ENCODE peak calls at places on chromosome 15, in five cellular contexts. One of them, this sample, is unnamed.

GRCh38 chr15:53530762-53531161 is 228.7 kb downstream of the WDR72 start:
- DNase-seq in RWPE2: no peak
- DNase-seq in suprapubic skin: no peak
- DNase-seq in hepatocyte: no peak
- DNase-seq in upper lobe of right lung: no peak
- DNase-seq in this sample: no peak

GRCh38 chr15:30033763-30034162 is 49.0 kb upstream of the GOLGA8J start:
- DNase-seq in RWPE2: no peak
- DNase-seq in suprapubic skin: no peak
- DNase-seq in hepatocyte: no peak
- DNase-seq in upper lobe of right lung: no peak
- DNase-seq in this sample: no peak

GRCh38 chr15:40891810-40892448 is 2.3 kb upstream of the VPS18 start:
- DNase-seq in RWPE2: no peak
- DNase-seq in suprapubic skin: no peak
- DNase-seq in hepatocyte: peak
- DNase-seq in upper lobe of right lung: no peak
- DNase-seq in this sample: peak

GRCh38 chr15:91867581-91868026 is 14.1 kb downstream of the SLCO3A1 start:
- DNase-seq in RWPE2: peak
- DNase-seq in suprapubic skin: peak
- DNase-seq in hepatocyte: peak
- DNase-seq in upper lobe of right lung: peak
- DNase-seq in this sample: peak

GRCh38 chr15:86743283-86743903 is 663.7 kb downstream of the AGBL1 start:
- DNase-seq in RWPE2: no peak
- DNase-seq in suprapubic skin: no peak
- DNase-seq in hepatocyte: peak
- DNase-seq in upper lobe of right lung: no peak
- DNase-seq in this sample: no peak

GRCh38 chr15:70351391-70351790 is 253.7 kb upstream of the TLE3 start:
- DNase-seq in RWPE2: no peak
- DNase-seq in suprapubic skin: no peak
- DNase-seq in hepatocyte: no peak
- DNase-seq in upper lobe of right lung: no peak
- DNase-seq in this sample: no peak

GRCh38 chr15:65066001-65066634 is 1.7 kb downstream of the RASL12 start:
- DNase-seq in RWPE2: no peak
- DNase-seq in suprapubic skin: no peak
- DNase-seq in hepatocyte: no peak
- DNase-seq in upper lobe of right lung: no peak
- DNase-seq in this sample: no peak

GRCh38 chr15:45377630-45378148 is 655 bp downstream of the GATM start:
- DNase-seq in RWPE2: peak
- DNase-seq in suprapubic skin: peak
- DNase-seq in hepatocyte: peak
- DNase-seq in upper lobe of right lung: peak
- DNase-seq in this sample: no peak

GRCh38 chr15:79339588-79340314 is 28.8 kb downstream of the TMED3 start:
- DNase-seq in RWPE2: no peak
- DNase-seq in suprapubic skin: no peak
- DNase-seq in hepatocyte: peak
- DNase-seq in upper lobe of right lung: no peak
- DNase-seq in this sample: peak

GRCh38 chr15:39624806-39625205 is 43.9 kb downstream of the THBS1 start:
- DNase-seq in RWPE2: no peak
- DNase-seq in suprapubic skin: no peak
- DNase-seq in hepatocyte: peak
- DNase-seq in upper lobe of right lung: no peak
- DNase-seq in this sample: peak

GRCh38 chr15:31402511-31403056 is 75.9 kb downstream of the KLF13 start:
- DNase-seq in RWPE2: no peak
- DNase-seq in suprapubic skin: no peak
- DNase-seq in hepatocyte: peak
- DNase-seq in upper lobe of right lung: no peak
- DNase-seq in this sample: peak

GRCh38 chr15:78000089-78000926 is 77.2 kb downstream of the TBC1D2B start:
- DNase-seq in RWPE2: peak
- DNase-seq in suprapubic skin: no peak
- DNase-seq in hepatocyte: peak
- DNase-seq in upper lobe of right lung: peak
- DNase-seq in this sample: peak
- TF ChIP-seq CTCF in RWPE2: peak
- TF ChIP-seq CTCF in suprapubic skin: peak
- TF ChIP-seq CTCF in hepatocyte: peak
- TF ChIP-seq CTCF in upper lobe of right lung: peak
- TF ChIP-seq CTCF in this sample: peak

GRCh38 chr15:66704783-66705113 is 2.7 kb downstream of the SMAD6 start:
- DNase-seq in RWPE2: no peak
- DNase-seq in suprapubic skin: no peak
- DNase-seq in hepatocyte: peak
- DNase-seq in upper lobe of right lung: no peak
- DNase-seq in this sample: no peak
- H3K4me3 ChIP-seq in RWPE2: no peak
- H3K4me3 ChIP-seq in suprapubic skin: peak
- H3K4me3 ChIP-seq in hepatocyte: peak
- H3K4me3 ChIP-seq in upper lobe of right lung: peak
- H3K4me3 ChIP-seq in this sample: peak

GRCh38 chr15:75307778-75308390 is 25.2 kb downstream of the GOLGA6D start:
- DNase-seq in RWPE2: peak
- DNase-seq in suprapubic skin: no peak
- DNase-seq in hepatocyte: peak
- DNase-seq in upper lobe of right lung: peak
- DNase-seq in this sample: no peak
- TF ChIP-seq CTCF in RWPE2: peak
- TF ChIP-seq CTCF in suprapubic skin: no peak
- TF ChIP-seq CTCF in hepatocyte: peak
- TF ChIP-seq CTCF in upper lobe of right lung: peak
- TF ChIP-seq CTCF in this sample: peak

GRCh38 chr15:89333011-89333860 is 1.4 kb downstream of the POLG start:
- DNase-seq in RWPE2: no peak
- DNase-seq in suprapubic skin: peak
- DNase-seq in hepatocyte: no peak
- DNase-seq in upper lobe of right lung: no peak
- DNase-seq in this sample: no peak
- H3K4me3 ChIP-seq in RWPE2: peak
- H3K4me3 ChIP-seq in suprapubic skin: peak
- H3K4me3 ChIP-seq in hepatocyte: peak
- H3K4me3 ChIP-seq in upper lobe of right lung: peak
- H3K4me3 ChIP-seq in this sample: peak

DNA sequence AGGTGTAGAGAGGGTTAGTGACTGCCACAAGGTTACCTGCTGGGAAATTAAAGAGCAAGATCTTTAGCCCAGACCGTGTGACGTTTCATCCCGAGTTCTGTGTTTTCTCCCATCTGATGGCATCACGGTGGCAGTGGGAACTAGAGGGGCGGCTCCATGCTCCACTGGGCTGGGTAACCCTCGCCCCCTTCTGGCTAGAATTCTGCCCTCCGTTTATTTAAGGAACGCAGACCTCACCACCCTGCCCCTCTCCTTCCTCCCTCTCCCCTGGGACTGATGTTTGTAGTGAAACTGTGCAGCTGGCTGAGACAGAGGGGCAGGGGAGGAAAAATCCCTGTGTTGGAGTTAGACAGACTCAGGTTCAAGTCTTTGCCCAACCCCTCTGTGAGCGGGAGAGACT is 65.6 kb downstream of the ITGA11 start:
- DNase-seq in RWPE2: no peak
- DNase-seq in suprapubic skin: no peak
- DNase-seq in hepatocyte: no peak
- DNase-seq in upper lobe of right lung: no peak
- DNase-seq in this sample: no peak
- TF ChIP-seq CTCF in RWPE2: no peak
- TF ChIP-seq CTCF in suprapubic skin: no peak
- TF ChIP-seq CTCF in hepatocyte: no peak
- TF ChIP-seq CTCF in upper lobe of right lung: no peak
- TF ChIP-seq CTCF in this sample: no peak

DNA sequence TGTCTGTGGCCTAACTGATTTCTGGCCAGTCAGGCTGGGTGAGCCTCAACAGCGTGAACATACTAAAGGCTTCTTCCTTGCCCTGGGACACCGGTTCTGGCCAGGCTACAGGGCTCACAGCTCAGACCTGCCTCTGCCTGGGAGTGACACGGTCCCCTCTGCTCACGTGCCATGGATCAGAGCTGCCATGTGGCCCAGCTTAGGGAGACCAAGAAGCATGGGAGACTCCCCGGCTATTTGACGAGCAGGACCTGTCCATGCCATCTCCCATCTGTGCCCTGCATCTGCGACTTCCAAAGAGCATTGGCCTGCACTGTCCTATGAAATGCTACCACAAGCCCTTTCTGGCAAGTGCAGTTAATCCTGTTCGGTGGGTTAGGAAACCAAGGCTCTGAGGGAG is 57.4 kb downstream of the APBA2 start:
- DNase-seq in RWPE2: no peak
- DNase-seq in suprapubic skin: no peak
- DNase-seq in hepatocyte: no peak
- DNase-seq in upper lobe of right lung: no peak
- DNase-seq in this sample: no peak
- H3K4me3 ChIP-seq in RWPE2: no peak
- H3K4me3 ChIP-seq in suprapubic skin: no peak
- H3K4me3 ChIP-seq in hepatocyte: no peak
- H3K4me3 ChIP-seq in upper lobe of right lung: no peak
- H3K4me3 ChIP-seq in this sample: no peak

GRCh38 chr15:74580538-74581350 is 34.9 kb upstream of the CLK3 start:
- DNase-seq in RWPE2: peak
- DNase-seq in suprapubic skin: no peak
- DNase-seq in hepatocyte: no peak
- DNase-seq in upper lobe of right lung: no peak
- DNase-seq in this sample: no peak

GRCh38 chr15:74578496-74578994 is 37.1 kb upstream of the CLK3 start:
- DNase-seq in RWPE2: peak
- DNase-seq in suprapubic skin: no peak
- DNase-seq in hepatocyte: no peak
- DNase-seq in upper lobe of right lung: no peak
- DNase-seq in this sample: no peak

GRCh38 chr15:74573987-74574386 is 33.0 kb downstream of the ARID3B start:
- DNase-seq in RWPE2: no peak
- DNase-seq in suprapubic skin: no peak
- DNase-seq in hepatocyte: no peak
- DNase-seq in upper lobe of right lung: no peak
- DNase-seq in this sample: no peak

GRCh38 chr15:74584204-74584603 is 31.4 kb upstream of the CLK3 start:
- DNase-seq in RWPE2: peak
- DNase-seq in suprapubic skin: no peak
- DNase-seq in hepatocyte: no peak
- DNase-seq in upper lobe of right lung: no peak
- DNase-seq in this sample: no peak

DNA sequence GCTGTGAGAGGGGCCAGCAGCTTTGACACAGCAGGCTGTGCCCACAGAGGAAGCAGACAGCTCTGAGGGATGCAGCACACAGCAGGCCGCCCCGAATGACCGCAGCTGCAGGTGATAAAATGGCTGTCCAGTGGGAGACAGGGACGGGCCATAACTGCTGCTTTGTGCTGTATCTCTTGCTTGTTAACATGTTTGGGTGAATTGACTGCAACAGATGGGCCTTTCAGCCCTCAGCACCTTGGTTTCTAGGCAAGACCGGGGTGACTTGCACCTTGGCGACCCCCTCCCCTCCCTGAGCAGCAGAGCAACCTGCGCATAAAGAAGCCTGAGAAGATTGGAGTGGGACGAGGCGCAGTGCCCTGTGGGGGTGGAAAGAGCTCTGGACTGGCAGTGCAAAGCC is 36.6 kb upstream of the CLK3 start:
- DNase-seq in RWPE2: peak
- DNase-seq in suprapubic skin: no peak
- DNase-seq in hepatocyte: no peak
- DNase-seq in upper lobe of right lung: no peak
- DNase-seq in this sample: no peak
- TF ChIP-seq CTCF in RWPE2: no peak
- TF ChIP-seq CTCF in suprapubic skin: no peak
- TF ChIP-seq CTCF in hepatocyte: no peak
- TF ChIP-seq CTCF in upper lobe of right lung: no peak
- TF ChIP-seq CTCF in this sample: no peak

DNA sequence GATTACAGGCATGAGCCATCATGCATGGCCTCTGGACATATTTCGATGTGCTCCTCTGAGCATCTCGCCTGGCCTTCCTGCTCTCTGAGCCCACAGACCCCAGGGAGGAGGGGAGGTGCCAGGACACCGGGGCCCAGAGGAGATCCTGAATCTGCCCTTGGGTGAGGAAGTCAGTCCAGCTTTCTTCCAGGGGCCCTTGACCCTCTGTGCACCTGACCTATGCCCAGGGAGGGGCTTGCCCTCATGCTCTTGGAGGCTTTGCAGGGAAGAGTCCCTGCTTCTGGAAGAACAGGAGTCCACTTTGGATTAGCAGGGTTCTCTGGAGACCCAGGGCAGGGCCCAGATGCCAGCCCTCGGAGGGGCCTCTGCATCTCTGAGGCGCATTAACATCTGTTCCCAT is 1.4 kb downstream of the ACSBG1 start:
- DNase-seq in RWPE2: peak
- DNase-seq in suprapubic skin: no peak
- DNase-seq in hepatocyte: no peak
- DNase-seq in upper lobe of right lung: no peak
- DNase-seq in this sample: no peak
- H3K4me3 ChIP-seq in RWPE2: no peak
- H3K4me3 ChIP-seq in suprapubic skin: no peak
- H3K4me3 ChIP-seq in hepatocyte: no peak
- H3K4me3 ChIP-seq in upper lobe of right lung: no peak
- H3K4me3 ChIP-seq in this sample: no peak

GRCh38 chr15:74036271-74037170 is 42.0 kb downstream of the PML start:
- DNase-seq in RWPE2: no peak
- DNase-seq in suprapubic skin: peak
- DNase-seq in hepatocyte: peak
- DNase-seq in upper lobe of right lung: no peak
- DNase-seq in this sample: peak
- TF ChIP-seq CTCF in RWPE2: peak
- TF ChIP-seq CTCF in suprapubic skin: no peak
- TF ChIP-seq CTCF in hepatocyte: peak
- TF ChIP-seq CTCF in upper lobe of right lung: peak
- TF ChIP-seq CTCF in this sample: peak

GRCh38 chr15:34892963-34893591 is 76.5 kb downstream of the AQR start:
- DNase-seq in RWPE2: no peak
- DNase-seq in suprapubic skin: no peak
- DNase-seq in hepatocyte: no peak
- DNase-seq in upper lobe of right lung: no peak
- DNase-seq in this sample: no peak
- H3K4me3 ChIP-seq in RWPE2: no peak
- H3K4me3 ChIP-seq in suprapubic skin: no peak
- H3K4me3 ChIP-seq in hepatocyte: no peak
- H3K4me3 ChIP-seq in upper lobe of right lung: no peak
- H3K4me3 ChIP-seq in this sample: no peak

This sample was measured in astrocyte of the spinal cord.